ENCODE peak calls at places on chromosomes 7 and 10, in eight cellular contexts. S is AG04450, Q is astrocyte of the spinal cord, C is uterus, G is AG10803, B is activated B cell treated with CpG ODN at 0.5 μM for 24 hours, V is coronary artery, F is DND-41. A is an unnamed sample.

GRCh38 chr7:5450549-5451327 is 27.1 kb upstream of the TNRC18 start:
- DNase-seq in S (no peak), Q (peak), C (peak), G (no peak), B (peak), V (no peak), F (peak), A (peak)

GRCh38 chr7:23672033-23672432 is 8.0 kb upstream of the FAM221A start:
- DNase-seq in S (no peak), Q (no peak), C (no peak), G (no peak), B (no peak), V (no peak), F (no peak), A (no peak)

GRCh38 chr10:58054881-58055280 is 212.8 kb downstream of the IPMK start:
- DNase-seq in S (no peak), Q (no peak), C (no peak), G (peak), B (no peak), V (no peak), F (no peak), A (no peak)

GRCh38 chr7:154686305-154686704 is 316.6 kb downstream of the PAXIP1 start:
- DNase-seq in S (no peak), Q (no peak), C (no peak), G (no peak), B (no peak), V (no peak), F (no peak), A (no peak)

GRCh38 chr10:31774291-31774900 is 154.2 kb downstream of the ARHGAP12 start:
- DNase-seq in S (no peak), Q (no peak), C (no peak), G (peak), B (no peak), V (no peak), F (no peak), A (no peak)

GRCh38 chr10:33193057-33193866 is 141.2 kb downstream of the NRP1 start:
- DNase-seq in S (peak), Q (peak), C (peak), G (peak), B (no peak), V (peak), F (peak), A (peak)

GRCh38 chr10:63077800-63078199 is 55.3 kb upstream of the NRBF2 start:
- DNase-seq in S (no peak), Q (no peak), C (no peak), G (no peak), B (no peak), V (no peak), F (no peak), A (no peak)

GRCh38 chr10:70763567-70763966 is 21.6 kb downstream of the TBATA start:
- DNase-seq in S (no peak), Q (no peak), C (peak), G (no peak), B (no peak), V (no peak), F (peak), A (no peak)

GRCh38 chr10:130764651-130765050 is 546.9 kb downstream of the TCERG1L start:
- DNase-seq in S (no peak), Q (no peak), C (no peak), G (no peak), B (no peak), V (no peak), F (no peak), A (no peak)

GRCh38 chr7:56229631-56230030 is 113.4 kb upstream of the NUPR2 start:
- DNase-seq in S (no peak), Q (no peak), C (no peak), G (no peak), B (no peak), V (no peak), F (no peak), A (no peak)

GRCh38 chr10:84360634-84361365 is 32.4 kb downstream of the CCSER2 start:
- DNase-seq in S (no peak), Q (peak), C (no peak), G (peak), B (no peak), V (no peak), F (no peak), A (no peak)

GRCh38 chr10:18918545-18918944 is 130.1 kb upstream of the MALRD1 start:
- DNase-seq in S (peak), Q (peak), C (no peak), G (peak), B (no peak), V (no peak), F (no peak), A (no peak)

GRCh38 chr7:68691261-68692216 is 906.7 kb upstream of the AUTS2 start:
- DNase-seq in S (peak), Q (peak), C (peak), G (peak), B (no peak), V (no peak), F (no peak), A (no peak)

GRCh38 chr10:62050941-62051433 is 149.5 kb downstream of the ARID5B start:
- DNase-seq in S (peak), Q (peak), C (peak), G (peak), B (no peak), V (peak), F (no peak), A (peak)

GRCh38 chr10:12338981-12339380 is 10.4 kb upstream of the CAMK1D start:
- DNase-seq in S (no peak), Q (no peak), C (no peak), G (no peak), B (no peak), V (no peak), F (no peak), A (no peak)

GRCh38 chr10:50382576-50383023 is 131.3 kb upstream of the ASAH2 start:
- DNase-seq in S (no peak), Q (no peak), C (no peak), G (peak), B (no peak), V (no peak), F (no peak), A (no peak)

GRCh38 chr7:116674508-116675173 is 2.6 kb downstream of the MET start:
- DNase-seq in S (no peak), Q (peak), C (no peak), G (peak), B (no peak), V (no peak), F (no peak), A (no peak)

GRCh38 chr10:21858455-21858854 is 145.1 kb downstream of the DNAJC1 start:
- DNase-seq in S (no peak), Q (no peak), C (no peak), G (no peak), B (no peak), V (no peak), F (no peak), A (no peak)

GRCh38 chr7:73894851-73895441 is 34.0 kb downstream of the TMEM270 start:
- DNase-seq in S (peak), Q (peak), C (peak), G (peak), B (no peak), V (peak), F (no peak), A (no peak)

GRCh38 chr7:1647961-1648631 is 22.0 kb upstream of the ELFN1 start:
- DNase-seq in S (no peak), Q (no peak), C (peak), G (no peak), B (no peak), V (no peak), F (no peak), A (no peak)

GRCh38 chr7:76294344-76295024 is 8.0 kb upstream of the HSPB1 start:
- DNase-seq in S (peak), Q (peak), C (peak), G (peak), B (peak), V (peak), F (no peak), A (no peak)

GRCh38 chr10:32149257-32149955 is 93.2 kb upstream of the KIF5B start:
- DNase-seq in S (peak), Q (peak), C (peak), G (peak), B (no peak), V (peak), F (no peak), A (no peak)

GRCh38 chr7:738723-739454 is 11.8 kb upstream of the PRKAR1B start:
- DNase-seq in S (no peak), Q (no peak), C (no peak), G (no peak), B (no peak), V (no peak), F (no peak), A (no peak)

GRCh38 chr10:58642283-58642682 is 129.6 kb downstream of the BICC1 start:
- DNase-seq in S (no peak), Q (peak), C (no peak), G (peak), B (no peak), V (no peak), F (no peak), A (no peak)

GRCh38 chr10:91206427-91206826 is 14.0 kb upstream of the PCGF5 start:
- DNase-seq in S (no peak), Q (no peak), C (no peak), G (no peak), B (no peak), V (no peak), F (no peak), A (no peak)

GRCh38 chr10:69057261-69057950 is 30.5 kb upstream of the SRGN start:
- DNase-seq in S (no peak), Q (peak), C (no peak), G (no peak), B (no peak), V (no peak), F (no peak), A (no peak)

GRCh38 chr10:132066812-132067211 is 1.1 kb downstream of the JAKMIP3 start:
- DNase-seq in S (no peak), Q (no peak), C (no peak), G (no peak), B (no peak), V (peak), F (no peak), A (no peak)

GRCh38 chr7:16904086-16904485 is 22.3 kb upstream of the AGR3 start:
- DNase-seq in S (no peak), Q (peak), C (no peak), G (peak), B (no peak), V (no peak), F (no peak), A (no peak)

GRCh38 chr7:30445770-30446169 is 32.8 kb downstream of the NOD1 start:
- DNase-seq in S (no peak), Q (peak), C (peak), G (peak), B (peak), V (no peak), F (peak), A (peak)
- TF ChIP-seq CTCF in S (peak), Q (peak), C (no peak), G (peak), B (no peak), V (no peak), F (no peak), A (peak)

GRCh38 chr10:27099448-27099847 is 846 bp downstream of the ANKRD26 start:
- DNase-seq in S (no peak), Q (no peak), C (no peak), G (no peak), B (no peak), V (no peak), F (no peak), A (no peak)
- TF ChIP-seq CTCF in S (no peak), Q (no peak), C (no peak), G (no peak), B (no peak), V (no peak), F (no peak), A (no peak)

DNA sequence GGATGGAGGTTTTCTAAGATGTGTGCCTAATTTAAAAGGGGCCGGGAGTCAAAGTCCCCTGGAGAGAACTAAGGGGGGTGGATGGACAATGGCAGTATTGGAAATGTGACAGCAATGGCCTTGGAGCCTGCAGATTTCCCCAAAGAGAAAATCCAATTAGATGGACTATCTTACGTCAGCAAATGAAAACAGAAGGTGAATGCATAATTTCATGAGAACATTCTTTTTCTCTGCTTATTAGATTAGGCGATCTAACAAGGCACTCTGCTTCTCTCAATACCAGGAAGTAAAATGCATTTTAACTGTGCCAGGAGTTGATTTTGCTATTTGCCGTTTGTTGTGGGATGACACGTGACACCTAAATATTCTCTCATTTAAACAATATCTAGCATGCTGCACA is 226.6 kb downstream of the ADAM12 start:
- DNase-seq in S (no peak), Q (no peak), C (no peak), G (no peak), B (no peak), V (no peak), F (no peak), A (no peak)
- TF ChIP-seq CTCF in S (no peak), Q (no peak), C (no peak), G (no peak), B (no peak), V (no peak), F (no peak), A (no peak)

GRCh38 chr10:29063806-29064644 is 224.8 kb upstream of the LYZL1 start:
- DNase-seq in S (no peak), Q (no peak), C (no peak), G (peak), B (no peak), V (no peak), F (no peak), A (no peak)
- TF ChIP-seq CTCF in S (peak), Q (no peak), C (no peak), G (no peak), B (no peak), V (no peak), F (no peak), A (no peak)

GRCh38 chr10:29535012-29535777 is 99.6 kb downstream of the SVIL start:
- DNase-seq in S (peak), Q (peak), C (peak), G (peak), B (no peak), V (no peak), F (no peak), A (no peak)
- TF ChIP-seq CTCF in S (peak), Q (peak), C (peak), G (peak), B (no peak), V (peak), F (peak), A (no peak)

GRCh38 chr7:152025937-152026890 is 740 bp downstream of the GALNT11 start:
- DNase-seq in S (no peak), Q (no peak), C (no peak), G (no peak), B (no peak), V (no peak), F (no peak), A (no peak)
- TF ChIP-seq CTCF in S (no peak), Q (no peak), C (no peak), G (no peak), B (no peak), V (no peak), F (no peak), A (no peak)

GRCh38 chr7:108014747-108015682 is 12.1 kb upstream of the LAMB1 start:
- DNase-seq in S (peak), Q (peak), C (no peak), G (peak), B (no peak), V (no peak), F (no peak), A (no peak)

GRCh38 chr7:108017776-108018151 is 14.8 kb upstream of the LAMB1 start:
- DNase-seq in S (no peak), Q (no peak), C (no peak), G (no peak), B (no peak), V (no peak), F (no peak), A (no peak)

GRCh38 chr7:108018668-108019067 is 15.7 kb upstream of the LAMB1 start:
- DNase-seq in S (no peak), Q (no peak), C (no peak), G (no peak), B (no peak), V (no peak), F (no peak), A (no peak)

GRCh38 chr7:108015740-108016139 is 12.8 kb upstream of the LAMB1 start:
- DNase-seq in S (no peak), Q (peak), C (no peak), G (no peak), B (no peak), V (no peak), F (no peak), A (no peak)

GRCh38 chr7:108016841-108017775 is 14.1 kb upstream of the LAMB1 start:
- DNase-seq in S (no peak), Q (peak), C (no peak), G (peak), B (no peak), V (no peak), F (no peak), A (no peak)
- TF ChIP-seq CTCF in S (peak), Q (peak), C (peak), G (peak), B (no peak), V (no peak), F (peak), A (no peak)

GRCh38 chr7:64630496-64630895 is 35.4 kb upstream of the ZNF107 start:
- DNase-seq in S (no peak), Q (no peak), C (no peak), G (peak), B (no peak), V (no peak), F (peak), A (no peak)
- TF ChIP-seq CTCF in S (peak), Q (peak), C (peak), G (peak), B (no peak), V (no peak), F (peak), A (peak)

GRCh38 chr7:138981332-138982203 is at the start of gene KIAA1549:
- DNase-seq in S (no peak), Q (peak), C (peak), G (peak), B (peak), V (peak), F (peak), A (peak)
- TF ChIP-seq CTCF in S (no peak), Q (peak), C (peak), G (no peak), B (no peak), V (no peak), F (peak), A (no peak)